ENCODE peak calls at places on chromosomes 1 and 21, in nine cellular contexts. E, T, U, V, D, W, F, R and Q are unnamed samples.

GRCh38 chr21:35189077-35189863 is 140.2 kb upstream of the RUNX1 start:
- DNase-seq in E (peak; percentile 91), T (no peak), U (no peak), V (no peak), D (peak; percentile 70), W (peak; percentile 96), F (no peak), R (peak; percentile 30), Q (no peak)

GRCh38 chr1:209875510-209875909 is 47.7 kb downstream of the UTP25 start:
- DNase-seq in E (no peak), T (peak; percentile 26), U (no peak), V (no peak), D (peak; percentile 85), W (peak; percentile 64), F (no peak), R (no peak), Q (no peak)

GRCh38 chr1:228555074-228555989 is 68.2 kb downstream of the RNF187 start:
- DNase-seq in E (peak; percentile 11), T (no peak), U (no peak), V (peak; percentile 15), D (peak; percentile 9), W (no peak), F (no peak), R (no peak), Q (peak; percentile 67)

GRCh38 chr1:183114441-183114840 is 71.6 kb upstream of the LAMC2 start:
- DNase-seq in E (no peak), T (no peak), U (no peak), V (no peak), D (no peak), W (no peak), F (no peak), R (no peak), Q (no peak)

GRCh38 chr1:76122260-76122659 is 47.7 kb downstream of the ST6GALNAC3 start:
- DNase-seq in E (no peak), T (no peak), U (no peak), V (no peak), D (no peak), W (no peak), F (no peak), R (no peak), Q (no peak)

GRCh38 chr21:35303085-35303484 is 254.0 kb upstream of the RUNX1 start:
- DNase-seq in E (no peak), T (no peak), U (no peak), V (no peak), D (peak; percentile 94), W (peak; percentile 84), F (no peak), R (no peak), Q (no peak)

GRCh38 chr1:162405800-162406199 is 6.1 kb downstream of the SH2D1B start:
- DNase-seq in E (no peak), T (no peak), U (no peak), V (no peak), D (peak; percentile 11), W (no peak), F (no peak), R (no peak), Q (no peak)

GRCh38 chr1:68339505-68339904 is 107.2 kb upstream of the WLS start:
- DNase-seq in E (no peak), T (no peak), U (no peak), V (no peak), D (peak; percentile 81), W (peak; percentile 64), F (no peak), R (no peak), Q (no peak)

GRCh38 chr1:94801919-94802546 is 18.1 kb upstream of the SLC44A3 start:
- DNase-seq in E (peak; percentile 37), T (peak; percentile 31), U (no peak), V (no peak), D (peak; percentile 92), W (peak; percentile 91), F (peak; percentile 24), R (peak; percentile 32), Q (peak; percentile 60)